ENCODE peak calls at places on chromosome 12, in five cellular contexts. One of them, this sample, is unnamed.

GRCh38 chr12:54413284-54414190 is 5.5 kb downstream of the ITGA5 start:
- DNase-seq in K562: no peak
- DNase-seq in SK-N-SH: no peak
- DNase-seq in HepG2: no peak
- DNase-seq in GM12878: no peak
- DNase-seq in this sample: no peak

GRCh38 chr12:65656904-65657351 is 167.4 kb upstream of the HMGA2 start:
- DNase-seq in K562: peak
- DNase-seq in SK-N-SH: no peak
- DNase-seq in HepG2: no peak
- DNase-seq in GM12878: no peak
- DNase-seq in this sample: no peak

GRCh38 chr12:55931317-55931779 is 386 bp downstream of the DGKA start:
- DNase-seq in K562: peak
- DNase-seq in SK-N-SH: no peak
- DNase-seq in HepG2: no peak
- DNase-seq in GM12878: no peak
- DNase-seq in this sample: no peak

GRCh38 chr12:95922231-95922630 is 20.2 kb downstream of the CCDC38 start:
- DNase-seq in K562: no peak
- DNase-seq in SK-N-SH: no peak
- DNase-seq in HepG2: no peak
- DNase-seq in GM12878: no peak
- DNase-seq in this sample: no peak

GRCh38 chr12:47087088-47087688 is 7.4 kb upstream of the AMIGO2 start:
- DNase-seq in K562: no peak
- DNase-seq in SK-N-SH: no peak
- DNase-seq in HepG2: no peak
- DNase-seq in GM12878: no peak
- DNase-seq in this sample: no peak

GRCh38 chr12:93602897-93603668 is 30.6 kb downstream of the SOCS2 start:
- DNase-seq in K562: no peak
- DNase-seq in SK-N-SH: no peak
- DNase-seq in HepG2: no peak
- DNase-seq in GM12878: no peak
- DNase-seq in this sample: no peak

GRCh38 chr12:131900397-131900796 is 6.0 kb downstream of the ULK1 start:
- DNase-seq in K562: no peak
- DNase-seq in SK-N-SH: no peak
- DNase-seq in HepG2: no peak
- DNase-seq in GM12878: no peak
- DNase-seq in this sample: no peak

GRCh38 chr12:76417116-76417515 is 68.9 kb upstream of the BBS10 start:
- DNase-seq in K562: no peak
- DNase-seq in SK-N-SH: no peak
- DNase-seq in HepG2: no peak
- DNase-seq in GM12878: no peak
- DNase-seq in this sample: no peak

GRCh38 chr12:95918194-95918993 is 24.0 kb downstream of the CCDC38 start:
- DNase-seq in K562: peak
- DNase-seq in SK-N-SH: peak
- DNase-seq in HepG2: peak
- DNase-seq in GM12878: no peak
- DNase-seq in this sample: peak

GRCh38 chr12:75977952-75978671 is 53.5 kb downstream of the PHLDA1 start:
- DNase-seq in K562: peak
- DNase-seq in SK-N-SH: no peak
- DNase-seq in HepG2: peak
- DNase-seq in GM12878: peak
- DNase-seq in this sample: peak

GRCh38 chr12:71780207-71780822 is 25.7 kb downstream of the RAB21 start:
- DNase-seq in K562: peak
- DNase-seq in SK-N-SH: peak
- DNase-seq in HepG2: peak
- DNase-seq in GM12878: no peak
- DNase-seq in this sample: peak

GRCh38 chr12:116508145-116509121 is 50.7 kb upstream of the MAP1LC3B2 start:
- DNase-seq in K562: peak
- DNase-seq in SK-N-SH: peak
- DNase-seq in HepG2: no peak
- DNase-seq in GM12878: no peak
- DNase-seq in this sample: no peak

DNA sequence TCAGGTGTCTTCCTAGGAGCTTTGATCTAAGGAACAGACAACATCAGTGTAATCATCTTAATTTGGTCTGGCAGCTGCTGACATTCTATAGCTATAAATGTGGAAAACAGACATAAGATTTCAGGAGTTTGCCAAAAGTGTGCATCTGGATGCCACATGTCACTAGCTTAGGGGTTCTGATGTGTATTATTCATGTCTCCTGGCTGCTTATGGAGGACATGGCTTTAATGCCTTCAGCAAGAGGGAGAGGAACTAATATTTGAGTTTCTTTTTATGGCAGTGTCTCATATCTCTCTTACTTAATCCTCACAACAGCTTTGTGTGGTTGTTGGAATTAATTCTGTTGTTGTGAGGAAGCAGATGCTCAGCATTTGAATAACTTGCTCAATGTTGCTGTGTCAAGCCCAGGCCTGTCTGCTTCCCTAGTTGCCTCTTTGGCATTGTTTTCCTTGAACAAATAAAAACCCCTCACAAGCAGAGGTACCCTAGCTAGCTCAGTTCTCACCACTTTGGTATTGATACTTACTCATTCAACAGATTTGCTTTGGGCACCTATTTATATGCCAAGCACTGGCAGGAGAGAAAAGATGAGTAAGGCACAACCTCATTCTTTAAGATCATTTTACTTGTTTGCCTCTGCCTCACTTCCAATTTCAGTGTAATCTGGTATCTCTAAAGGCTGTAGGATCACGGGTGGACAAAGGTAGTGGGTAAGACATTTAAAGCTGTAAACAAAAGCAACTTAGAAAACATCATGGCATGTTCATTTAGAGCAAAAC is 39.8 kb upstream of the EID3 start:
- DNase-seq in K562: no peak
- DNase-seq in SK-N-SH: peak
- DNase-seq in HepG2: no peak
- DNase-seq in GM12878: no peak
- DNase-seq in this sample: no peak
- TF ChIP-seq FOXM1 in K562: no peak
- TF ChIP-seq FOXM1 in SK-N-SH: no peak
- TF ChIP-seq FOXM1 in HepG2: no peak
- TF ChIP-seq FOXM1 in GM12878: no peak
- TF ChIP-seq FOXM1 in this sample: no peak

GRCh38 chr12:122350444-122350843 is 72.0 kb downstream of the CLIP1 start:
- DNase-seq in K562: no peak
- DNase-seq in SK-N-SH: peak
- DNase-seq in HepG2: no peak
- DNase-seq in GM12878: no peak
- DNase-seq in this sample: no peak

GRCh38 chr12:122352394-122352793 is 70.1 kb downstream of the CLIP1 start:
- DNase-seq in K562: no peak
- DNase-seq in SK-N-SH: no peak
- DNase-seq in HepG2: no peak
- DNase-seq in GM12878: no peak
- DNase-seq in this sample: no peak

GRCh38 chr12:122355702-122356101 is 66.8 kb downstream of the CLIP1 start:
- DNase-seq in K562: no peak
- DNase-seq in SK-N-SH: peak
- DNase-seq in HepG2: no peak
- DNase-seq in GM12878: no peak
- DNase-seq in this sample: no peak

GRCh38 chr12:122354958-122355641 is 67.4 kb downstream of the CLIP1 start:
- DNase-seq in K562: no peak
- DNase-seq in SK-N-SH: no peak
- DNase-seq in HepG2: no peak
- DNase-seq in GM12878: no peak
- DNase-seq in this sample: no peak

DNA sequence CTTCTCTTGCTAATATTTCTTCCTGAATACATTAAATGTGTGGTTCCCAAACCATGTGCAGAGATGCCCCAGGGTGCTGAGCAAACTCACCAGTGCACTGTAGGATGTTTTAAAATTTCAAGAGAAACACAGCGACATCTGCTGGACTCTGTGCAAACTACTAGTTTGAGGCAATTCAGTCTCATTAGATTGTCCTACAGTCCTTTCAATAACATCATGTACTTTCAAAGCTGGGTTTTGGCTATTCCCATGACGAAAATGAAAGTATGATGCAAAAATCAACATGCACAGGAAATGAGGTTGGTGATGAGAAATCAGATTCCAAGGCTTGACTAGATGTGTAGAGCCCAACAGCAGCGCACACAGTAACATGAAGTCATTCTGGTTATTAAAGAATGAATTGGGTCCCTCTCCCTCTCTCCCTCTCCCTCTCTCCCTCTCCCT is 66.3 kb downstream of the CLIP1 start:
- DNase-seq in K562: peak
- DNase-seq in SK-N-SH: peak
- DNase-seq in HepG2: peak
- DNase-seq in GM12878: peak
- DNase-seq in this sample: peak
- TF ChIP-seq FOXM1 in K562: no peak
- TF ChIP-seq FOXM1 in SK-N-SH: no peak
- TF ChIP-seq FOXM1 in HepG2: no peak
- TF ChIP-seq FOXM1 in GM12878: no peak
- TF ChIP-seq FOXM1 in this sample: no peak

GRCh38 chr12:22979854-22980253 is 354.9 kb downstream of the ETNK1 start:
- DNase-seq in K562: no peak
- DNase-seq in SK-N-SH: no peak
- DNase-seq in HepG2: no peak
- DNase-seq in GM12878: no peak
- DNase-seq in this sample: no peak

GRCh38 chr12:22978962-22979361 is 354.0 kb downstream of the ETNK1 start:
- DNase-seq in K562: no peak
- DNase-seq in SK-N-SH: peak
- DNase-seq in HepG2: no peak
- DNase-seq in GM12878: no peak
- DNase-seq in this sample: no peak

GRCh38 chr12:22971771-22972191 is 346.8 kb downstream of the ETNK1 start:
- DNase-seq in K562: no peak
- DNase-seq in SK-N-SH: no peak
- DNase-seq in HepG2: no peak
- DNase-seq in GM12878: no peak
- DNase-seq in this sample: no peak

GRCh38 chr12:22971247-22971646 is 346.3 kb downstream of the ETNK1 start:
- DNase-seq in K562: no peak
- DNase-seq in SK-N-SH: no peak
- DNase-seq in HepG2: no peak
- DNase-seq in GM12878: no peak
- DNase-seq in this sample: no peak

GRCh38 chr12:22974865-22975264 is 349.9 kb downstream of the ETNK1 start:
- DNase-seq in K562: peak
- DNase-seq in SK-N-SH: no peak
- DNase-seq in HepG2: peak
- DNase-seq in GM12878: no peak
- DNase-seq in this sample: no peak
- TF ChIP-seq FOXM1 in K562: no peak
- TF ChIP-seq FOXM1 in SK-N-SH: no peak
- TF ChIP-seq FOXM1 in HepG2: no peak
- TF ChIP-seq FOXM1 in GM12878: no peak
- TF ChIP-seq FOXM1 in this sample: no peak

GRCh38 chr12:45743247-45743646 is 13.7 kb downstream of the ARID2 start:
- DNase-seq in K562: no peak
- DNase-seq in SK-N-SH: no peak
- DNase-seq in HepG2: no peak
- DNase-seq in GM12878: no peak
- DNase-seq in this sample: no peak

GRCh38 chr12:45742590-45742989 is 13.1 kb downstream of the ARID2 start:
- DNase-seq in K562: no peak
- DNase-seq in SK-N-SH: no peak
- DNase-seq in HepG2: no peak
- DNase-seq in GM12878: no peak
- DNase-seq in this sample: no peak

GRCh38 chr12:45745861-45746277 is 16.4 kb downstream of the ARID2 start:
- DNase-seq in K562: no peak
- DNase-seq in SK-N-SH: peak
- DNase-seq in HepG2: no peak
- DNase-seq in GM12878: no peak
- DNase-seq in this sample: no peak
- TF ChIP-seq FOXM1 in K562: no peak
- TF ChIP-seq FOXM1 in SK-N-SH: no peak
- TF ChIP-seq FOXM1 in HepG2: no peak
- TF ChIP-seq FOXM1 in GM12878: no peak
- TF ChIP-seq FOXM1 in this sample: no peak

DNA sequence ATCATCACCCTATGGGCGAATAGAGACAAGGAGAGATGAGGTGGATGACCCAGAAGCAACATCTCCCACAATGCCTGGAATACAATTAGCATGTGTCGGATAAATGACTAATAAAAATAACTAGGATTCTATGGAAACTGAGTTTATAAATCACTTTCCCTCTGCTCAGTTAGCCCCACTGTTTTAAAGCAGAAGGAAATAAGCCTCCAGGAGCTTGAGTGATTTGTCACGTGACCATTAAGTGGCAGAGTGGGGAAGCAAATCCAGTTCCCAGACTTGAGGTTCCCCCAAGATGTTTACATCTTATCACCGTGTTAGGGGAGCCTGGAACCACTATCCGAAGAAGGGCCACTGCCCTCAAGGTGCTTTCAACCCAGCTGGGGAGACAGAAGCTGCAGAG is 136.5 kb upstream of the CCND2 start:
- DNase-seq in K562: no peak
- DNase-seq in SK-N-SH: no peak
- DNase-seq in HepG2: no peak
- DNase-seq in GM12878: no peak
- DNase-seq in this sample: no peak
- TF ChIP-seq FOXM1 in K562: no peak
- TF ChIP-seq FOXM1 in SK-N-SH: no peak
- TF ChIP-seq FOXM1 in HepG2: no peak
- TF ChIP-seq FOXM1 in GM12878: no peak
- TF ChIP-seq FOXM1 in this sample: no peak

DNA sequence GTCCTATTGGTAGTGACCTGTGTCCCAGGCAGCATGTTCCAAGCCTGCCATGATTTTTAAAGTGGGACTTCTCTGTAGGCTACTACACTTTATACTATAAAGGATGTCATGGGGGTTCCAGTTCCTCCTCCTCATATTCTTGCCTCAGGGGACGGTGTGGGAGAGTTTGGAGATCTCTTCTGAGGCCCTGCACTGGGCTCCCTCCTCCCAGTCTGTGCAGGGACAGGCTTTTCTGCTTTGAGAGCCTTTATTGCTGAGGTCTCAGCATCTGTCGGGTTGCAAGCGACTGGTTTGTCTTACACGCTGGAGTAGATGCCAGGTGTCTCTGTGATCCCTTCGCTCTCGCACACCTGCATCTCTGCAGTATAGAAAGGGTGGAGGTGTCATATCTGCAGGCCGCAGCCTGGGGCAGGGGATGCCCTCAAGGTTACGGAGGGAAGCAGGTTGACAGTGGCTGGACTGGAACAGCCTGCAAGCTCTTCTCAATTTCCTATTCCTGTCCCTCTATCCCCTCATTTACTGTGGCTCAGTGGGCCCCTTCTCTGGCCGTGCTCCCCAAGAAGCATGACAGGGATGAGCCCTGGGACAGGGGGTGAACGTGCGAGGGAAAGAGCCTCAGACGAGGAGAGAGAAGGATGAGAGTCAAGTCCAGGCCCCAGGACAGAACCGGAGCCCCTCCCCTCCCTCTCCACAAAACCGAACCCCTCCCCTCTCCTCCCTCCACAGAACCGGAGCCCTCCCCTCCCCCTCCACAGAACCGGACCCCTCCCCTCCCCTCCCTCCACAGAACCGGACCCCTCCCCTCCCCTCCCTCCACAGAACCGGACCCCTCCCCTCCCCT is 51.3 kb downstream of the SLC6A12 start:
- DNase-seq in K562: no peak
- DNase-seq in SK-N-SH: peak
- DNase-seq in HepG2: no peak
- DNase-seq in GM12878: no peak
- DNase-seq in this sample: peak
- TF ChIP-seq FOXM1 in K562: no peak
- TF ChIP-seq FOXM1 in SK-N-SH: no peak
- TF ChIP-seq FOXM1 in HepG2: no peak
- TF ChIP-seq FOXM1 in GM12878: no peak
- TF ChIP-seq FOXM1 in this sample: no peak

This sample was measured in HEK293T.